ENCODE peak calls at places on chromosomes 3 and 15, in four cellular contexts. C is GM19239, W is GM12892, A is uterus. G is an unnamed sample.

GRCh38 chr3:23455775-23456174 is 252.6 kb downstream of the UBE2E2 start:
- DNase-seq in C (no peak), W (no peak), A (no peak), G (no peak)

GRCh38 chr3:189937302-189938255 is 183.1 kb downstream of the P3H2 start:
- DNase-seq in C (no peak), W (no peak), A (no peak), G (peak)

GRCh38 chr3:51669241-51670052 is 1.6 kb upstream of the TEX264 start:
- DNase-seq in C (peak), W (peak), A (peak), G (peak)

GRCh38 chr3:51024765-51025681 is 350.3 kb downstream of the DOCK3 start:
- DNase-seq in C (peak), W (no peak), A (peak), G (peak)

GRCh38 chr15:34179257-34179656 is 30.6 kb downstream of the KATNBL1 start:
- DNase-seq in C (no peak), W (no peak), A (no peak), G (no peak)

GRCh38 chr3:42509111-42509510 is 6.7 kb downstream of the VIPR1 start:
- DNase-seq in C (no peak), W (no peak), A (no peak), G (no peak)

GRCh38 chr15:73369073-73369694 is 426 bp upstream of the HCN4 start:
- DNase-seq in C (no peak), W (no peak), A (no peak), G (no peak)

GRCh38 chr3:294096-294495 is 97.5 kb downstream of the CHL1 start:
- DNase-seq in C (no peak), W (no peak), A (no peak), G (no peak)

GRCh38 chr15:60328852-60329443 is 68.8 kb downstream of the ANXA2 start:
- DNase-seq in C (no peak), W (no peak), A (no peak), G (no peak)

GRCh38 chr15:42693496-42693895 is 43.4 kb downstream of the CDAN1 start:
- DNase-seq in C (no peak), W (no peak), A (no peak), G (no peak)

GRCh38 chr15:70532536-70533186 is 230.7 kb downstream of the UACA start:
- DNase-seq in C (no peak), W (no peak), A (no peak), G (no peak)

GRCh38 chr3:172804323-172804722 is 53.8 kb downstream of the ECT2 start:
- DNase-seq in C (no peak), W (no peak), A (no peak), G (no peak)

GRCh38 chr15:27844018-27844666 is 255.0 kb downstream of the OCA2 start:
- DNase-seq in C (no peak), W (no peak), A (no peak), G (no peak)

GRCh38 chr15:71397377-71397776 is 282.1 kb downstream of the THSD4 start:
- DNase-seq in C (no peak), W (no peak), A (no peak), G (peak)

G was measured in stomach.